ENCODE peak calls at places on chromosomes 6 and 20, in eight cellular contexts. One of them, this sample, is unnamed. For H3K27me3, the result is how much of the 10 kb centered on the place peaks cover.

GRCh38 chr20:40890635-40891034 is 138.0 kb upstream of the TOP1 start:
- DNase-seq in colonic mucosa: no peak
- DNase-seq in astrocyte: no peak
- DNase-seq in upper lobe of right lung: no peak
- DNase-seq in uterus: no peak
- DNase-seq in body of pancreas: no peak
- DNase-seq in fibroblast of lung: no peak
- DNase-seq in foreskin keratinocyte: no peak
- DNase-seq in this sample: no peak

GRCh38 chr20:48568520-48568919 is 259.3 kb downstream of the PREX1 start:
- DNase-seq in colonic mucosa: no peak
- DNase-seq in astrocyte: no peak
- DNase-seq in upper lobe of right lung: no peak
- DNase-seq in uterus: no peak
- DNase-seq in body of pancreas: no peak
- DNase-seq in fibroblast of lung: no peak
- DNase-seq in foreskin keratinocyte: no peak
- DNase-seq in this sample: no peak

GRCh38 chr20:49854190-49854875 is 41.7 kb downstream of the SLC9A8 start:
- DNase-seq in colonic mucosa: no peak
- DNase-seq in astrocyte: no peak
- DNase-seq in upper lobe of right lung: no peak
- DNase-seq in uterus: no peak
- DNase-seq in body of pancreas: no peak
- DNase-seq in fibroblast of lung: no peak
- DNase-seq in foreskin keratinocyte: no peak
- DNase-seq in this sample: no peak

GRCh38 chr20:53706511-53707031 is 112.9 kb upstream of the ZNF217 start:
- DNase-seq in colonic mucosa: no peak
- DNase-seq in astrocyte: peak
- DNase-seq in upper lobe of right lung: no peak
- DNase-seq in uterus: no peak
- DNase-seq in body of pancreas: no peak
- DNase-seq in fibroblast of lung: peak
- DNase-seq in foreskin keratinocyte: no peak
- DNase-seq in this sample: no peak

GRCh38 chr6:123515715-123516114 is 121.0 kb downstream of the TRDN start:
- DNase-seq in colonic mucosa: no peak
- DNase-seq in astrocyte: no peak
- DNase-seq in upper lobe of right lung: no peak
- DNase-seq in uterus: no peak
- DNase-seq in body of pancreas: no peak
- DNase-seq in fibroblast of lung: peak
- DNase-seq in foreskin keratinocyte: no peak
- DNase-seq in this sample: no peak

GRCh38 chr6:119764927-119765681 is 415.5 kb upstream of the MAN1A1 start:
- DNase-seq in colonic mucosa: no peak
- DNase-seq in astrocyte: no peak
- DNase-seq in upper lobe of right lung: no peak
- DNase-seq in uterus: no peak
- DNase-seq in body of pancreas: no peak
- DNase-seq in fibroblast of lung: no peak
- DNase-seq in foreskin keratinocyte: no peak
- DNase-seq in this sample: no peak

GRCh38 chr6:148335582-148335981 is 7.1 kb upstream of the SASH1 start:
- DNase-seq in colonic mucosa: no peak
- DNase-seq in astrocyte: peak
- DNase-seq in upper lobe of right lung: no peak
- DNase-seq in uterus: no peak
- DNase-seq in body of pancreas: no peak
- DNase-seq in fibroblast of lung: no peak
- DNase-seq in foreskin keratinocyte: peak
- DNase-seq in this sample: no peak

GRCh38 chr6:153231048-153231635 is 100.1 kb upstream of the RGS17 start:
- DNase-seq in colonic mucosa: peak
- DNase-seq in astrocyte: peak
- DNase-seq in upper lobe of right lung: peak
- DNase-seq in uterus: no peak
- DNase-seq in body of pancreas: peak
- DNase-seq in fibroblast of lung: peak
- DNase-seq in foreskin keratinocyte: peak
- DNase-seq in this sample: peak

GRCh38 chr6:83792846-83793245 is 60.3 kb upstream of the RIPPLY2 start:
- DNase-seq in colonic mucosa: no peak
- DNase-seq in astrocyte: no peak
- DNase-seq in upper lobe of right lung: no peak
- DNase-seq in uterus: no peak
- DNase-seq in body of pancreas: no peak
- DNase-seq in fibroblast of lung: no peak
- DNase-seq in foreskin keratinocyte: no peak
- DNase-seq in this sample: no peak

GRCh38 chr6:94130458-94130857 is 711.1 kb upstream of the EPHA7 start:
- DNase-seq in colonic mucosa: no peak
- DNase-seq in astrocyte: no peak
- DNase-seq in upper lobe of right lung: no peak
- DNase-seq in uterus: no peak
- DNase-seq in body of pancreas: no peak
- DNase-seq in fibroblast of lung: no peak
- DNase-seq in foreskin keratinocyte: no peak
- DNase-seq in this sample: no peak

GRCh38 chr20:2984956-2985661 is 58.3 kb upstream of the GNRH2 start:
- DNase-seq in colonic mucosa: no peak
- DNase-seq in astrocyte: peak
- DNase-seq in upper lobe of right lung: no peak
- DNase-seq in uterus: no peak
- DNase-seq in body of pancreas: no peak
- DNase-seq in fibroblast of lung: peak
- DNase-seq in foreskin keratinocyte: peak
- DNase-seq in this sample: no peak

GRCh38 chr20:24950836-24951525 is 1.9 kb downstream of the CST7 start:
- DNase-seq in colonic mucosa: peak
- DNase-seq in astrocyte: no peak
- DNase-seq in upper lobe of right lung: peak
- DNase-seq in uterus: peak
- DNase-seq in body of pancreas: no peak
- DNase-seq in fibroblast of lung: no peak
- DNase-seq in foreskin keratinocyte: no peak
- DNase-seq in this sample: no peak

GRCh38 chr6:53679446-53679933 is 13.9 kb upstream of the KLHL31 start:
- DNase-seq in colonic mucosa: no peak
- DNase-seq in astrocyte: peak
- DNase-seq in upper lobe of right lung: no peak
- DNase-seq in uterus: no peak
- DNase-seq in body of pancreas: no peak
- DNase-seq in fibroblast of lung: peak
- DNase-seq in foreskin keratinocyte: no peak
- DNase-seq in this sample: peak

GRCh38 chr6:6320901-6321300 is 439 bp upstream of the F13A1 start:
- DNase-seq in colonic mucosa: no peak
- DNase-seq in astrocyte: no peak
- DNase-seq in upper lobe of right lung: no peak
- DNase-seq in uterus: no peak
- DNase-seq in body of pancreas: no peak
- DNase-seq in fibroblast of lung: no peak
- DNase-seq in foreskin keratinocyte: peak
- DNase-seq in this sample: no peak

GRCh38 chr6:15152720-15153119 is 93.1 kb upstream of the JARID2 start:
- DNase-seq in colonic mucosa: no peak
- DNase-seq in astrocyte: no peak
- DNase-seq in upper lobe of right lung: no peak
- DNase-seq in uterus: no peak
- DNase-seq in body of pancreas: no peak
- DNase-seq in fibroblast of lung: no peak
- DNase-seq in foreskin keratinocyte: no peak
- DNase-seq in this sample: no peak

GRCh38 chr6:107318100-107318736 is 141.1 kb downstream of the PDSS2 start:
- DNase-seq in colonic mucosa: peak
- DNase-seq in astrocyte: peak
- DNase-seq in upper lobe of right lung: peak
- DNase-seq in uterus: peak
- DNase-seq in body of pancreas: peak
- DNase-seq in fibroblast of lung: peak
- DNase-seq in foreskin keratinocyte: no peak
- DNase-seq in this sample: peak

GRCh38 chr6:37320649-37321048 is 33.1 kb upstream of the RNF8 start:
- DNase-seq in colonic mucosa: no peak
- DNase-seq in astrocyte: no peak
- DNase-seq in upper lobe of right lung: no peak
- DNase-seq in uterus: no peak
- DNase-seq in body of pancreas: no peak
- DNase-seq in fibroblast of lung: no peak
- DNase-seq in foreskin keratinocyte: no peak
- DNase-seq in this sample: no peak

GRCh38 chr20:57656821-57657536 is 36.8 kb upstream of the ZBP1 start:
- DNase-seq in colonic mucosa: peak
- DNase-seq in astrocyte: no peak
- DNase-seq in upper lobe of right lung: peak
- DNase-seq in uterus: peak
- DNase-seq in body of pancreas: no peak
- DNase-seq in fibroblast of lung: no peak
- DNase-seq in foreskin keratinocyte: no peak
- DNase-seq in this sample: no peak

GRCh38 chr6:100614933-100615332 is 150.2 kb upstream of the SIM1 start:
- DNase-seq in colonic mucosa: no peak
- DNase-seq in astrocyte: no peak
- DNase-seq in upper lobe of right lung: no peak
- DNase-seq in uterus: no peak
- DNase-seq in body of pancreas: no peak
- DNase-seq in fibroblast of lung: no peak
- DNase-seq in foreskin keratinocyte: no peak
- DNase-seq in this sample: no peak

GRCh38 chr6:169809386-169809785 is 58.0 kb downstream of the ERMARD start:
- DNase-seq in colonic mucosa: peak
- DNase-seq in astrocyte: no peak
- DNase-seq in upper lobe of right lung: no peak
- DNase-seq in uterus: no peak
- DNase-seq in body of pancreas: no peak
- DNase-seq in fibroblast of lung: no peak
- DNase-seq in foreskin keratinocyte: no peak
- DNase-seq in this sample: no peak
- H3K27me3 ChIP-seq in colonic mucosa: under half
- H3K27me3 ChIP-seq in astrocyte: under half
- H3K27me3 ChIP-seq in upper lobe of right lung: under half
- H3K27me3 ChIP-seq in uterus: under half
- H3K27me3 ChIP-seq in body of pancreas: under half
- H3K27me3 ChIP-seq in fibroblast of lung: under half
- H3K27me3 ChIP-seq in foreskin keratinocyte: under half
- H3K27me3 ChIP-seq in this sample: under half

DNA sequence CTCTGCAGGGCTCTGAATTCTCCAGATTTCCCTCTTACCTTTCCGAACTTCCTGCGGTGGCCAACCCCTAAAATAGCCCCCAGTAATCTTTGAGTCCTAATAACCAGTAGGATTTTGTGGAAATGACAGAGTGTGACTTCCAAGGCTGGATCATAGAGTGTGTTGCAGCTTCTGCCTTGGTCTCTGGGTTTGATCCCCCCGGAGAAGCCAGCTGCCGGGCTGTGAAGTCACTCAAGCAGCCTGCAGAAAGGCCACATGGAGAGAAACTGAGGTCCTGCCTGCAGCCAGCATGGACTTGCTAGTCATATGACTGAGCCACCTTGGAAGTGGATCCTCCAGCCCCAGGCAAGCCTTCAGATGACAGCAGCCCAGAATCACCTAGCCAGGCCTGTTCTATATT is 46.3 kb upstream of the SCRT2 start:
- DNase-seq in colonic mucosa: no peak
- DNase-seq in astrocyte: no peak
- DNase-seq in upper lobe of right lung: peak
- DNase-seq in uterus: no peak
- DNase-seq in body of pancreas: no peak
- DNase-seq in fibroblast of lung: no peak
- DNase-seq in foreskin keratinocyte: no peak
- DNase-seq in this sample: no peak
- H3K27me3 ChIP-seq in colonic mucosa: under half
- H3K27me3 ChIP-seq in astrocyte: under half
- H3K27me3 ChIP-seq in upper lobe of right lung: under half
- H3K27me3 ChIP-seq in uterus: under half
- H3K27me3 ChIP-seq in body of pancreas: under half
- H3K27me3 ChIP-seq in fibroblast of lung: under half
- H3K27me3 ChIP-seq in foreskin keratinocyte: under half
- H3K27me3 ChIP-seq in this sample: under half

DNA sequence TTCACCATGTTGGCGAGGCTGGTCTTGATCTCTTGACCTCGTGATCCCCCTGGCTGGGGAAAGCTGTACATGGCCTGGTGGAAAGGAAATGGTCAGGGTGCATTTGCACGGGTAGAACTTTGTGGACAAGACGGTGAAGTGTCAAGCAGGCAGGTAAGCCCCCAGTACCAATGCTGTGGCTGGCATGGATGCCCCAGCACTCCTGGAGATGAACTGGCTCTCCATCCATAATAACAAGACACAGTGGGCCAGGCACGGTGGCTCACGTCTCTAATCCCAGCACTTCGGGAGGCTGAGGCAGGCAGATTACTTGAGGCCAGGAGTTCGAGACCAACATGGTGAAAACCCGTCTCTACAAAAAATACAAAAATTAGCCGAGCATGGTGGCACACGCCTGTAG is 37.3 kb upstream of the TMEM181 start:
- DNase-seq in colonic mucosa: no peak
- DNase-seq in astrocyte: no peak
- DNase-seq in upper lobe of right lung: no peak
- DNase-seq in uterus: no peak
- DNase-seq in body of pancreas: no peak
- DNase-seq in fibroblast of lung: no peak
- DNase-seq in foreskin keratinocyte: no peak
- DNase-seq in this sample: no peak
- H3K27me3 ChIP-seq in colonic mucosa: under half
- H3K27me3 ChIP-seq in astrocyte: under half
- H3K27me3 ChIP-seq in upper lobe of right lung: under half
- H3K27me3 ChIP-seq in uterus: under half
- H3K27me3 ChIP-seq in body of pancreas: under half
- H3K27me3 ChIP-seq in fibroblast of lung: under half
- H3K27me3 ChIP-seq in foreskin keratinocyte: under half
- H3K27me3 ChIP-seq in this sample: under half

GRCh38 chr20:34546751-34547181 is 11.8 kb upstream of the MAP1LC3A start:
- DNase-seq in colonic mucosa: peak
- DNase-seq in astrocyte: no peak
- DNase-seq in upper lobe of right lung: no peak
- DNase-seq in uterus: no peak
- DNase-seq in body of pancreas: no peak
- DNase-seq in fibroblast of lung: no peak
- DNase-seq in foreskin keratinocyte: no peak
- DNase-seq in this sample: no peak

GRCh38 chr20:34547844-34548613 is 10.5 kb upstream of the MAP1LC3A start:
- DNase-seq in colonic mucosa: no peak
- DNase-seq in astrocyte: no peak
- DNase-seq in upper lobe of right lung: no peak
- DNase-seq in uterus: no peak
- DNase-seq in body of pancreas: no peak
- DNase-seq in fibroblast of lung: no peak
- DNase-seq in foreskin keratinocyte: no peak
- DNase-seq in this sample: no peak

GRCh38 chr20:34549291-34549928 is 9.1 kb upstream of the MAP1LC3A start:
- DNase-seq in colonic mucosa: peak
- DNase-seq in astrocyte: no peak
- DNase-seq in upper lobe of right lung: no peak
- DNase-seq in uterus: no peak
- DNase-seq in body of pancreas: peak
- DNase-seq in fibroblast of lung: no peak
- DNase-seq in foreskin keratinocyte: peak
- DNase-seq in this sample: no peak

GRCh38 chr20:34552569-34552968 is 5.9 kb upstream of the MAP1LC3A start:
- DNase-seq in colonic mucosa: no peak
- DNase-seq in astrocyte: no peak
- DNase-seq in upper lobe of right lung: no peak
- DNase-seq in uterus: no peak
- DNase-seq in body of pancreas: no peak
- DNase-seq in fibroblast of lung: no peak
- DNase-seq in foreskin keratinocyte: no peak
- DNase-seq in this sample: no peak

GRCh38 chr20:34549929-34550305 is 8.6 kb upstream of the MAP1LC3A start:
- DNase-seq in colonic mucosa: no peak
- DNase-seq in astrocyte: no peak
- DNase-seq in upper lobe of right lung: no peak
- DNase-seq in uterus: no peak
- DNase-seq in body of pancreas: no peak
- DNase-seq in fibroblast of lung: no peak
- DNase-seq in foreskin keratinocyte: no peak
- DNase-seq in this sample: no peak
- H3K27me3 ChIP-seq in colonic mucosa: under half
- H3K27me3 ChIP-seq in astrocyte: under half
- H3K27me3 ChIP-seq in upper lobe of right lung: under half
- H3K27me3 ChIP-seq in uterus: under half
- H3K27me3 ChIP-seq in body of pancreas: under half
- H3K27me3 ChIP-seq in fibroblast of lung: under half
- H3K27me3 ChIP-seq in foreskin keratinocyte: under half
- H3K27me3 ChIP-seq in this sample: under half

This sample was measured in iPS DF 6.9.